ENCODE peak calls at places on chromosomes 2 and 18, in eight cellular contexts. D, Z, N, T, L, F, H and X are unnamed samples.

GRCh38 chr18:69559604-69560003 is 158.9 kb downstream of the DOK6 start:
- DNase-seq in Z (no peak), L (no peak), D (no peak), N (no peak), H (no peak), T (no peak), F (no peak), X (no peak)

GRCh38 chr2:184598313-184599053 is at the start of gene ZNF804A:
- DNase-seq in F (peak; percentile 5), H (peak; percentile 60), D (peak; percentile 38), L (peak; percentile 87), T (peak; percentile 61), N (peak; percentile 28), Z (no peak), X (no peak)

GRCh38 chr2:85009019-85009618 is 38.2 kb downstream of the KCMF1 start:
- DNase-seq in T (no peak), Z (no peak), F (no peak), L (no peak), N (no peak), D (no peak), H (no peak), X (no peak)

GRCh38 chr18:67094123-67094522 is 422.4 kb downstream of the DSEL start:
- DNase-seq in F (no peak), T (no peak), N (no peak), H (no peak), Z (no peak), D (no peak), L (no peak), X (no peak)

GRCh38 chr2:112793449-112793978 is 9.2 kb upstream of the IL1A start:
- DNase-seq in T (peak; percentile 32), N (no peak), D (peak; percentile 17), Z (no peak), L (no peak), H (no peak), F (no peak), X (no peak)

GRCh38 chr2:99984781-99985525 is 157.4 kb downstream of the AFF3 start:
- DNase-seq in F (no peak), H (no peak), T (peak; percentile 44), D (peak; percentile 31), L (peak; percentile 86), N (no peak), Z (no peak), X (no peak)

GRCh38 chr2:119231975-119232665 is 8.5 kb downstream of the STEAP3 start:
- DNase-seq in L (no peak), D (peak; percentile 71), H (no peak), F (no peak), Z (no peak), N (no peak), T (no peak), X (no peak)

GRCh38 chr2:170680172-170680913 is 34.8 kb upstream of the SP5 start:
- DNase-seq in N (no peak), L (peak; percentile 97), D (no peak), H (no peak), T (no peak), Z (no peak), F (no peak), X (no peak)

GRCh38 chr2:3355951-3356569 is 21.6 kb downstream of the EIPR1 start:
- DNase-seq in T (no peak), Z (no peak), H (no peak), L (no peak), F (no peak), D (no peak), N (no peak), X (no peak)

GRCh38 chr18:36960038-36960437 is 131.1 kb downstream of the KIAA1328 start:
- DNase-seq in T (no peak), N (no peak), H (no peak), D (no peak), F (no peak), Z (no peak), L (no peak), X (no peak)

GRCh38 chr2:65744801-65745200 is 312.4 kb upstream of the SPRED2 start:
- DNase-seq in L (no peak), H (no peak), T (no peak), F (no peak), Z (no peak), D (no peak), N (no peak), X (no peak)

GRCh38 chr18:80033181-80034067 is 810 bp upstream of the RBFA start:
- DNase-seq in F (peak; percentile 67), N (no peak), D (no peak), L (no peak), H (no peak), T (no peak), Z (peak; percentile 59), X (no peak)

GRCh38 chr2:162773352-162773751 is 65.2 kb downstream of the KCNH7 start:
- DNase-seq in F (no peak), D (no peak), T (no peak), H (no peak), Z (no peak), N (no peak), L (no peak), X (no peak)